ENCODE peak calls at places on chromosome 11, in nine cellular contexts. One of them, this sample, is unnamed.

GRCh38 chr11:72239849-72240460 is 4.0 kb downstream of the PHOX2A start:
- DNase-seq in left cardiac atrium: peak
- DNase-seq in NCI-H1417: peak
- DNase-seq in T-helper 22 cell: no peak
- DNase-seq in activated naive CD8-positive, alpha-beta T cell treated with anti-CD3 and anti-CD28 coated beads, Interleukin-2, amount 50 U/mL, for 16 hours: no peak
- DNase-seq in cardiac muscle cell: peak
- DNase-seq in activated naive CD4-positive, alpha-beta T cell treated with anti-CD3 and anti-CD28 coated beads, Interleukin-2, amount 50 U/mL, for 72 hours: peak
- DNase-seq in Karpas-422: no peak
- DNase-seq in GM13977: no peak
- DNase-seq in this sample: no peak

GRCh38 chr11:100876826-100877545 is 189.9 kb downstream of the ARHGAP42 start:
- DNase-seq in activated naive CD4-positive, alpha-beta T cell treated with anti-CD3 and anti-CD28 coated beads, Interleukin-2, amount 50 U/mL, for 72 hours: no peak
- DNase-seq in Karpas-422: no peak
- DNase-seq in T-helper 22 cell: no peak
- DNase-seq in activated naive CD8-positive, alpha-beta T cell treated with anti-CD3 and anti-CD28 coated beads, Interleukin-2, amount 50 U/mL, for 16 hours: no peak
- DNase-seq in GM13977: peak
- DNase-seq in NCI-H1417: peak
- DNase-seq in left cardiac atrium: no peak
- DNase-seq in cardiac muscle cell: peak
- DNase-seq in this sample: peak

GRCh38 chr11:90845126-90845525 is 622.3 kb upstream of the CHORDC1 start:
- DNase-seq in activated naive CD4-positive, alpha-beta T cell treated with anti-CD3 and anti-CD28 coated beads, Interleukin-2, amount 50 U/mL, for 72 hours: no peak
- DNase-seq in Karpas-422: no peak
- DNase-seq in NCI-H1417: no peak
- DNase-seq in GM13977: no peak
- DNase-seq in cardiac muscle cell: no peak
- DNase-seq in activated naive CD8-positive, alpha-beta T cell treated with anti-CD3 and anti-CD28 coated beads, Interleukin-2, amount 50 U/mL, for 16 hours: no peak
- DNase-seq in T-helper 22 cell: no peak
- DNase-seq in left cardiac atrium: no peak
- DNase-seq in this sample: no peak

GRCh38 chr11:64536997-64537396 is 54.0 kb upstream of the SLC22A12 start:
- DNase-seq in T-helper 22 cell: no peak
- DNase-seq in Karpas-422: no peak
- DNase-seq in left cardiac atrium: no peak
- DNase-seq in activated naive CD8-positive, alpha-beta T cell treated with anti-CD3 and anti-CD28 coated beads, Interleukin-2, amount 50 U/mL, for 16 hours: no peak
- DNase-seq in NCI-H1417: no peak
- DNase-seq in GM13977: no peak
- DNase-seq in activated naive CD4-positive, alpha-beta T cell treated with anti-CD3 and anti-CD28 coated beads, Interleukin-2, amount 50 U/mL, for 72 hours: no peak
- DNase-seq in cardiac muscle cell: no peak
- DNase-seq in this sample: no peak

GRCh38 chr11:16809901-16810668 is 71.6 kb downstream of the C11orf58 start:
- DNase-seq in left cardiac atrium: peak
- DNase-seq in NCI-H1417: no peak
- DNase-seq in GM13977: no peak
- DNase-seq in T-helper 22 cell: no peak
- DNase-seq in cardiac muscle cell: peak
- DNase-seq in Karpas-422: no peak
- DNase-seq in activated naive CD4-positive, alpha-beta T cell treated with anti-CD3 and anti-CD28 coated beads, Interleukin-2, amount 50 U/mL, for 72 hours: no peak
- DNase-seq in activated naive CD8-positive, alpha-beta T cell treated with anti-CD3 and anti-CD28 coated beads, Interleukin-2, amount 50 U/mL, for 16 hours: no peak
- DNase-seq in this sample: no peak

GRCh38 chr11:6695377-6695776 is 12.2 kb upstream of the MRPL17 start:
- DNase-seq in activated naive CD8-positive, alpha-beta T cell treated with anti-CD3 and anti-CD28 coated beads, Interleukin-2, amount 50 U/mL, for 16 hours: no peak
- DNase-seq in left cardiac atrium: no peak
- DNase-seq in activated naive CD4-positive, alpha-beta T cell treated with anti-CD3 and anti-CD28 coated beads, Interleukin-2, amount 50 U/mL, for 72 hours: no peak
- DNase-seq in GM13977: no peak
- DNase-seq in T-helper 22 cell: no peak
- DNase-seq in NCI-H1417: no peak
- DNase-seq in Karpas-422: no peak
- DNase-seq in cardiac muscle cell: peak
- DNase-seq in this sample: peak

GRCh38 chr11:73325036-73325981 is 17.2 kb downstream of the ARHGEF17 start:
- DNase-seq in activated naive CD4-positive, alpha-beta T cell treated with anti-CD3 and anti-CD28 coated beads, Interleukin-2, amount 50 U/mL, for 72 hours: no peak
- DNase-seq in cardiac muscle cell: peak
- DNase-seq in NCI-H1417: no peak
- DNase-seq in T-helper 22 cell: no peak
- DNase-seq in GM13977: peak
- DNase-seq in Karpas-422: peak
- DNase-seq in left cardiac atrium: no peak
- DNase-seq in activated naive CD8-positive, alpha-beta T cell treated with anti-CD3 and anti-CD28 coated beads, Interleukin-2, amount 50 U/mL, for 16 hours: no peak
- DNase-seq in this sample: no peak

GRCh38 chr11:79193663-79194062 is 247.2 kb downstream of the TENM4 start:
- DNase-seq in GM13977: no peak
- DNase-seq in activated naive CD4-positive, alpha-beta T cell treated with anti-CD3 and anti-CD28 coated beads, Interleukin-2, amount 50 U/mL, for 72 hours: no peak
- DNase-seq in activated naive CD8-positive, alpha-beta T cell treated with anti-CD3 and anti-CD28 coated beads, Interleukin-2, amount 50 U/mL, for 16 hours: no peak
- DNase-seq in NCI-H1417: no peak
- DNase-seq in Karpas-422: no peak
- DNase-seq in left cardiac atrium: no peak
- DNase-seq in cardiac muscle cell: no peak
- DNase-seq in T-helper 22 cell: no peak
- DNase-seq in this sample: no peak

GRCh38 chr11:35765211-35765610 is 102.6 kb downstream of the TRIM44 start:
- DNase-seq in NCI-H1417: no peak
- DNase-seq in GM13977: no peak
- DNase-seq in left cardiac atrium: no peak
- DNase-seq in T-helper 22 cell: no peak
- DNase-seq in cardiac muscle cell: no peak
- DNase-seq in activated naive CD4-positive, alpha-beta T cell treated with anti-CD3 and anti-CD28 coated beads, Interleukin-2, amount 50 U/mL, for 72 hours: no peak
- DNase-seq in activated naive CD8-positive, alpha-beta T cell treated with anti-CD3 and anti-CD28 coated beads, Interleukin-2, amount 50 U/mL, for 16 hours: no peak
- DNase-seq in Karpas-422: peak
- DNase-seq in this sample: no peak

GRCh38 chr11:57480409-57481137 is 20.2 kb downstream of the RTN4RL2 start:
- DNase-seq in GM13977: peak
- DNase-seq in Karpas-422: peak
- DNase-seq in left cardiac atrium: peak
- DNase-seq in cardiac muscle cell: peak
- DNase-seq in activated naive CD8-positive, alpha-beta T cell treated with anti-CD3 and anti-CD28 coated beads, Interleukin-2, amount 50 U/mL, for 16 hours: no peak
- DNase-seq in NCI-H1417: peak
- DNase-seq in activated naive CD4-positive, alpha-beta T cell treated with anti-CD3 and anti-CD28 coated beads, Interleukin-2, amount 50 U/mL, for 72 hours: no peak
- DNase-seq in T-helper 22 cell: peak
- DNase-seq in this sample: no peak

GRCh38 chr11:105923814-105924213 is 98.2 kb downstream of the MSANTD4 start:
- DNase-seq in activated naive CD4-positive, alpha-beta T cell treated with anti-CD3 and anti-CD28 coated beads, Interleukin-2, amount 50 U/mL, for 72 hours: no peak
- DNase-seq in left cardiac atrium: no peak
- DNase-seq in activated naive CD8-positive, alpha-beta T cell treated with anti-CD3 and anti-CD28 coated beads, Interleukin-2, amount 50 U/mL, for 16 hours: no peak
- DNase-seq in GM13977: no peak
- DNase-seq in Karpas-422: no peak
- DNase-seq in T-helper 22 cell: no peak
- DNase-seq in NCI-H1417: no peak
- DNase-seq in cardiac muscle cell: peak
- DNase-seq in this sample: no peak

GRCh38 chr11:63489879-63490278 is 1.1 kb downstream of the PLAAT5 start:
- DNase-seq in cardiac muscle cell: peak
- DNase-seq in activated naive CD4-positive, alpha-beta T cell treated with anti-CD3 and anti-CD28 coated beads, Interleukin-2, amount 50 U/mL, for 72 hours: no peak
- DNase-seq in activated naive CD8-positive, alpha-beta T cell treated with anti-CD3 and anti-CD28 coated beads, Interleukin-2, amount 50 U/mL, for 16 hours: no peak
- DNase-seq in left cardiac atrium: no peak
- DNase-seq in GM13977: no peak
- DNase-seq in T-helper 22 cell: no peak
- DNase-seq in NCI-H1417: no peak
- DNase-seq in Karpas-422: no peak
- DNase-seq in this sample: no peak

GRCh38 chr11:15695096-15695721 is 580.5 kb downstream of the INSC start:
- DNase-seq in GM13977: no peak
- DNase-seq in activated naive CD8-positive, alpha-beta T cell treated with anti-CD3 and anti-CD28 coated beads, Interleukin-2, amount 50 U/mL, for 16 hours: no peak
- DNase-seq in left cardiac atrium: no peak
- DNase-seq in Karpas-422: no peak
- DNase-seq in T-helper 22 cell: no peak
- DNase-seq in activated naive CD4-positive, alpha-beta T cell treated with anti-CD3 and anti-CD28 coated beads, Interleukin-2, amount 50 U/mL, for 72 hours: no peak
- DNase-seq in NCI-H1417: peak
- DNase-seq in cardiac muscle cell: no peak
- DNase-seq in this sample: no peak

GRCh38 chr11:78808903-78809302 is 234.2 kb upstream of the NARS2 start:
- DNase-seq in left cardiac atrium: no peak
- DNase-seq in Karpas-422: no peak
- DNase-seq in activated naive CD4-positive, alpha-beta T cell treated with anti-CD3 and anti-CD28 coated beads, Interleukin-2, amount 50 U/mL, for 72 hours: no peak
- DNase-seq in T-helper 22 cell: no peak
- DNase-seq in NCI-H1417: no peak
- DNase-seq in cardiac muscle cell: no peak
- DNase-seq in GM13977: no peak
- DNase-seq in activated naive CD8-positive, alpha-beta T cell treated with anti-CD3 and anti-CD28 coated beads, Interleukin-2, amount 50 U/mL, for 16 hours: no peak
- DNase-seq in this sample: no peak

GRCh38 chr11:134361661-134362060 is 29.9 kb downstream of the GLB1L2 start:
- DNase-seq in left cardiac atrium: no peak
- DNase-seq in NCI-H1417: no peak
- DNase-seq in activated naive CD4-positive, alpha-beta T cell treated with anti-CD3 and anti-CD28 coated beads, Interleukin-2, amount 50 U/mL, for 72 hours: no peak
- DNase-seq in cardiac muscle cell: no peak
- DNase-seq in activated naive CD8-positive, alpha-beta T cell treated with anti-CD3 and anti-CD28 coated beads, Interleukin-2, amount 50 U/mL, for 16 hours: no peak
- DNase-seq in GM13977: no peak
- DNase-seq in Karpas-422: no peak
- DNase-seq in T-helper 22 cell: no peak
- DNase-seq in this sample: no peak

GRCh38 chr11:83157755-83158473 is 983 bp downstream of the PCF11 start:
- DNase-seq in Karpas-422: peak
- DNase-seq in NCI-H1417: peak
- DNase-seq in left cardiac atrium: peak
- DNase-seq in activated naive CD8-positive, alpha-beta T cell treated with anti-CD3 and anti-CD28 coated beads, Interleukin-2, amount 50 U/mL, for 16 hours: no peak
- DNase-seq in activated naive CD4-positive, alpha-beta T cell treated with anti-CD3 and anti-CD28 coated beads, Interleukin-2, amount 50 U/mL, for 72 hours: peak
- DNase-seq in GM13977: peak
- DNase-seq in cardiac muscle cell: peak
- DNase-seq in T-helper 22 cell: peak
- DNase-seq in this sample: no peak

GRCh38 chr11:96827164-96827563 is 437.4 kb downstream of the JRKL start:
- DNase-seq in GM13977: no peak
- DNase-seq in activated naive CD8-positive, alpha-beta T cell treated with anti-CD3 and anti-CD28 coated beads, Interleukin-2, amount 50 U/mL, for 16 hours: no peak
- DNase-seq in NCI-H1417: peak
- DNase-seq in cardiac muscle cell: peak
- DNase-seq in T-helper 22 cell: no peak
- DNase-seq in activated naive CD4-positive, alpha-beta T cell treated with anti-CD3 and anti-CD28 coated beads, Interleukin-2, amount 50 U/mL, for 72 hours: no peak
- DNase-seq in left cardiac atrium: no peak
- DNase-seq in Karpas-422: no peak
- DNase-seq in this sample: no peak

GRCh38 chr11:17478064-17478463 is 1.4 kb upstream of the ABCC8 start:
- DNase-seq in NCI-H1417: no peak
- DNase-seq in GM13977: no peak
- DNase-seq in cardiac muscle cell: no peak
- DNase-seq in left cardiac atrium: no peak
- DNase-seq in activated naive CD4-positive, alpha-beta T cell treated with anti-CD3 and anti-CD28 coated beads, Interleukin-2, amount 50 U/mL, for 72 hours: no peak
- DNase-seq in activated naive CD8-positive, alpha-beta T cell treated with anti-CD3 and anti-CD28 coated beads, Interleukin-2, amount 50 U/mL, for 16 hours: no peak
- DNase-seq in Karpas-422: no peak
- DNase-seq in T-helper 22 cell: no peak
- DNase-seq in this sample: no peak

GRCh38 chr11:131656179-131656838 is 285.9 kb downstream of the NTM start:
- DNase-seq in activated naive CD8-positive, alpha-beta T cell treated with anti-CD3 and anti-CD28 coated beads, Interleukin-2, amount 50 U/mL, for 16 hours: no peak
- DNase-seq in activated naive CD4-positive, alpha-beta T cell treated with anti-CD3 and anti-CD28 coated beads, Interleukin-2, amount 50 U/mL, for 72 hours: no peak
- DNase-seq in cardiac muscle cell: no peak
- DNase-seq in Karpas-422: no peak
- DNase-seq in left cardiac atrium: no peak
- DNase-seq in T-helper 22 cell: no peak
- DNase-seq in GM13977: no peak
- DNase-seq in NCI-H1417: peak
- DNase-seq in this sample: no peak

GRCh38 chr11:130340671-130341319 is 26.1 kb upstream of the ZBTB44 start:
- DNase-seq in activated naive CD4-positive, alpha-beta T cell treated with anti-CD3 and anti-CD28 coated beads, Interleukin-2, amount 50 U/mL, for 72 hours: no peak
- DNase-seq in T-helper 22 cell: no peak
- DNase-seq in NCI-H1417: no peak
- DNase-seq in left cardiac atrium: no peak
- DNase-seq in GM13977: no peak
- DNase-seq in cardiac muscle cell: no peak
- DNase-seq in activated naive CD8-positive, alpha-beta T cell treated with anti-CD3 and anti-CD28 coated beads, Interleukin-2, amount 50 U/mL, for 16 hours: no peak
- DNase-seq in Karpas-422: no peak
- DNase-seq in this sample: no peak

GRCh38 chr11:65562020-65562419 is 3.9 kb upstream of the LTBP3 start:
- DNase-seq in GM13977: no peak
- DNase-seq in Karpas-422: no peak
- DNase-seq in T-helper 22 cell: no peak
- DNase-seq in cardiac muscle cell: no peak
- DNase-seq in activated naive CD4-positive, alpha-beta T cell treated with anti-CD3 and anti-CD28 coated beads, Interleukin-2, amount 50 U/mL, for 72 hours: no peak
- DNase-seq in NCI-H1417: no peak
- DNase-seq in left cardiac atrium: no peak
- DNase-seq in activated naive CD8-positive, alpha-beta T cell treated with anti-CD3 and anti-CD28 coated beads, Interleukin-2, amount 50 U/mL, for 16 hours: no peak
- DNase-seq in this sample: no peak

GRCh38 chr11:94315664-94316063 is 11.3 kb downstream of the IZUMO1R start:
- DNase-seq in activated naive CD8-positive, alpha-beta T cell treated with anti-CD3 and anti-CD28 coated beads, Interleukin-2, amount 50 U/mL, for 16 hours: no peak
- DNase-seq in T-helper 22 cell: no peak
- DNase-seq in NCI-H1417: no peak
- DNase-seq in left cardiac atrium: no peak
- DNase-seq in Karpas-422: no peak
- DNase-seq in activated naive CD4-positive, alpha-beta T cell treated with anti-CD3 and anti-CD28 coated beads, Interleukin-2, amount 50 U/mL, for 72 hours: no peak
- DNase-seq in GM13977: no peak
- DNase-seq in cardiac muscle cell: peak
- DNase-seq in this sample: no peak

GRCh38 chr11:118911880-118912741 is 13.6 kb downstream of the BCL9L start:
- DNase-seq in Karpas-422: no peak
- DNase-seq in cardiac muscle cell: peak
- DNase-seq in GM13977: no peak
- DNase-seq in T-helper 22 cell: peak
- DNase-seq in activated naive CD8-positive, alpha-beta T cell treated with anti-CD3 and anti-CD28 coated beads, Interleukin-2, amount 50 U/mL, for 16 hours: peak
- DNase-seq in activated naive CD4-positive, alpha-beta T cell treated with anti-CD3 and anti-CD28 coated beads, Interleukin-2, amount 50 U/mL, for 72 hours: peak
- DNase-seq in NCI-H1417: peak
- DNase-seq in left cardiac atrium: peak
- DNase-seq in this sample: no peak

GRCh38 chr11:75279273-75279672 is 38.7 kb downstream of the TPBGL start:
- DNase-seq in T-helper 22 cell: no peak
- DNase-seq in GM13977: no peak
- DNase-seq in Karpas-422: no peak
- DNase-seq in cardiac muscle cell: no peak
- DNase-seq in left cardiac atrium: no peak
- DNase-seq in NCI-H1417: no peak
- DNase-seq in activated naive CD4-positive, alpha-beta T cell treated with anti-CD3 and anti-CD28 coated beads, Interleukin-2, amount 50 U/mL, for 72 hours: peak
- DNase-seq in activated naive CD8-positive, alpha-beta T cell treated with anti-CD3 and anti-CD28 coated beads, Interleukin-2, amount 50 U/mL, for 16 hours: no peak
- DNase-seq in this sample: no peak

GRCh38 chr11:72813740-72814138 is 472 bp upstream of the ATG16L2 start:
- DNase-seq in T-helper 22 cell: peak
- DNase-seq in activated naive CD8-positive, alpha-beta T cell treated with anti-CD3 and anti-CD28 coated beads, Interleukin-2, amount 50 U/mL, for 16 hours: peak
- DNase-seq in activated naive CD4-positive, alpha-beta T cell treated with anti-CD3 and anti-CD28 coated beads, Interleukin-2, amount 50 U/mL, for 72 hours: no peak
- DNase-seq in left cardiac atrium: peak
- DNase-seq in cardiac muscle cell: peak
- DNase-seq in GM13977: peak
- DNase-seq in NCI-H1417: peak
- DNase-seq in Karpas-422: peak
- DNase-seq in this sample: peak

This sample was measured in dermis microvascular lymphatic vessel endothelial cell.